ENCODE peak calls at places on chromosomes 3 and 15, in six cellular contexts. One of them, this sample, is unnamed. For H3K27me3 and H3K9me3, the result is how much of the 10 kb centered on the place peaks cover.

GRCh38 chr3:131178710-131179375 is 152.2 kb downstream of the NEK11 start:
- DNase-seq in heart right ventricle: no peak
- DNase-seq in psoas muscle: no peak
- DNase-seq in AG04450: no peak
- DNase-seq in tibial nerve: no peak
- DNase-seq in transverse colon: no peak
- DNase-seq in this sample: no peak

GRCh38 chr3:27746838-27747237 is 24.7 kb upstream of the EOMES start:
- DNase-seq in heart right ventricle: no peak
- DNase-seq in psoas muscle: no peak
- DNase-seq in AG04450: no peak
- DNase-seq in tibial nerve: no peak
- DNase-seq in transverse colon: no peak
- DNase-seq in this sample: no peak

GRCh38 chr3:63344676-63345075 is 66.6 kb downstream of the SYNPR start:
- DNase-seq in heart right ventricle: no peak
- DNase-seq in psoas muscle: no peak
- DNase-seq in AG04450: no peak
- DNase-seq in tibial nerve: no peak
- DNase-seq in transverse colon: no peak
- DNase-seq in this sample: no peak

GRCh38 chr15:95498956-95499355 is 831.5 kb upstream of the NR2F2 start:
- DNase-seq in heart right ventricle: no peak
- DNase-seq in psoas muscle: no peak
- DNase-seq in AG04450: no peak
- DNase-seq in tibial nerve: no peak
- DNase-seq in transverse colon: no peak
- DNase-seq in this sample: no peak

GRCh38 chr3:177906573-177907229 is 629.5 kb upstream of the KCNMB2 start:
- DNase-seq in heart right ventricle: no peak
- DNase-seq in psoas muscle: no peak
- DNase-seq in AG04450: no peak
- DNase-seq in tibial nerve: no peak
- DNase-seq in transverse colon: no peak
- DNase-seq in this sample: no peak

GRCh38 chr3:24495334-24495994 is 814 bp upstream of the THRB start:
- DNase-seq in heart right ventricle: peak
- DNase-seq in psoas muscle: peak
- DNase-seq in AG04450: no peak
- DNase-seq in tibial nerve: peak
- DNase-seq in transverse colon: peak
- DNase-seq in this sample: no peak

GRCh38 chr15:38554354-38554753 is 10.3 kb downstream of the RASGRP1 start:
- DNase-seq in heart right ventricle: no peak
- DNase-seq in psoas muscle: no peak
- DNase-seq in AG04450: peak
- DNase-seq in tibial nerve: no peak
- DNase-seq in transverse colon: no peak
- DNase-seq in this sample: no peak

GRCh38 chr15:73904026-73904815 is 22.0 kb upstream of the LOXL1 start:
- DNase-seq in heart right ventricle: no peak
- DNase-seq in psoas muscle: no peak
- DNase-seq in AG04450: no peak
- DNase-seq in tibial nerve: no peak
- DNase-seq in transverse colon: no peak
- DNase-seq in this sample: no peak

GRCh38 chr15:101228313-101228712 is 23.5 kb downstream of the CHSY1 start:
- DNase-seq in heart right ventricle: no peak
- DNase-seq in psoas muscle: no peak
- DNase-seq in AG04450: no peak
- DNase-seq in tibial nerve: no peak
- DNase-seq in transverse colon: no peak
- DNase-seq in this sample: no peak

GRCh38 chr3:129507181-129507831 is 21.1 kb upstream of the RHO start:
- DNase-seq in heart right ventricle: peak
- DNase-seq in psoas muscle: no peak
- DNase-seq in AG04450: no peak
- DNase-seq in tibial nerve: no peak
- DNase-seq in transverse colon: no peak
- DNase-seq in this sample: no peak

GRCh38 chr3:182879031-182879611 is 85.8 kb downstream of the ATP11B start:
- DNase-seq in heart right ventricle: no peak
- DNase-seq in psoas muscle: no peak
- DNase-seq in AG04450: no peak
- DNase-seq in tibial nerve: no peak
- DNase-seq in transverse colon: no peak
- DNase-seq in this sample: no peak

DNA sequence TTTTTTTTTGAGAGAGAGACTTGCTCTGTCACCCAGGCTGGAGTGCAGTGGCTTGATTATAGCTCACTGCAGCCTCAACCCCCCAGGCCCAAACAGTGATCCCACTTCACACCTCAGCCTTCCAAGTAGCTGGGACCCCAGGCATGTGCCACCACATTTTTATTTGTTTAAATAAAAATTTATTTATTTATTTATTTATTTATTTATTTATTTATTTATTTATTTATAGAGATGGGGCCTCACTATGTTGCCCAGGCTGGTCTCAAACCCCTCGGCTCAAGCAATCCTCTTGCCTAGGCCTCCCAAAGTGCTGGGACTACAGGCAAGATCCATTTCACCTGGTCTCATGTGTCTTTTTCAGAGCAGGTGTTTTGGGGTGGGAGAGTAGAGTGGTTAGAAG is 15.5 kb downstream of the CAPN3 start:
- DNase-seq in heart right ventricle: no peak
- DNase-seq in psoas muscle: no peak
- DNase-seq in AG04450: no peak
- DNase-seq in tibial nerve: no peak
- DNase-seq in transverse colon: no peak
- DNase-seq in this sample: no peak
- H3K27me3 ChIP-seq in heart right ventricle: under half
- H3K27me3 ChIP-seq in psoas muscle: under half
- H3K27me3 ChIP-seq in AG04450: under half
- H3K27me3 ChIP-seq in tibial nerve: under half
- H3K27me3 ChIP-seq in transverse colon: under half
- H3K27me3 ChIP-seq in this sample: under half

GRCh38 chr15:86505951-86506350 is 426.3 kb downstream of the AGBL1 start:
- DNase-seq in heart right ventricle: no peak
- DNase-seq in psoas muscle: no peak
- DNase-seq in AG04450: no peak
- DNase-seq in tibial nerve: no peak
- DNase-seq in transverse colon: no peak
- DNase-seq in this sample: no peak
- H3K9me3 ChIP-seq in heart right ventricle: under half
- H3K9me3 ChIP-seq in psoas muscle: under half
- H3K9me3 ChIP-seq in AG04450: under half
- H3K9me3 ChIP-seq in tibial nerve: under half
- H3K9me3 ChIP-seq in transverse colon: under half
- H3K9me3 ChIP-seq in this sample: under half

DNA sequence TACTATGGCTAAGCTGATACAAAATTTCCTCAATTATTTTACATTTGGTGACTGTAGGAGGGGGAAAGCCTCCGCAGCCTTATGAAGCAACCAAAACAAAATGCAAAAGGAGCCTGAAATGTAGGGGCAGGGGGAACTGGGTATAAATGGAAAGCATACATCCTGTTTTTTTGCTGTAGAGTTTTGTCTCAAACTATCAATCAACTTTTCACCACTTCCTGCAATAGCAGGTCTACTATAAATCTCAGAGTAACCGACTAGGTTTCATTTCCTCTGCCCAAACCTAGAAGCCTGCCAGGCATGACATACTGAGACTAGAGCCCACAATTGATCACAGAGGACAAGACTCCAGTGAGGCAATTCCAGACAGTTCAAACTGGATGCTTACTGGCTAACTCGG is 91.3 kb downstream of the SHQ1 start:
- DNase-seq in heart right ventricle: no peak
- DNase-seq in psoas muscle: no peak
- DNase-seq in AG04450: no peak
- DNase-seq in tibial nerve: no peak
- DNase-seq in transverse colon: no peak
- DNase-seq in this sample: no peak
- H3K4me3 ChIP-seq in heart right ventricle: no peak
- H3K4me3 ChIP-seq in psoas muscle: no peak
- H3K4me3 ChIP-seq in AG04450: no peak
- H3K4me3 ChIP-seq in tibial nerve: no peak
- H3K4me3 ChIP-seq in transverse colon: no peak
- H3K4me3 ChIP-seq in this sample: no peak

GRCh38 chr3:127457746-127458145 is 132.8 kb downstream of the TPRA1 start:
- DNase-seq in heart right ventricle: no peak
- DNase-seq in psoas muscle: no peak
- DNase-seq in AG04450: no peak
- DNase-seq in tibial nerve: no peak
- DNase-seq in transverse colon: no peak
- DNase-seq in this sample: no peak
- H3K27me3 ChIP-seq in heart right ventricle: half or more
- H3K27me3 ChIP-seq in psoas muscle: under half
- H3K27me3 ChIP-seq in AG04450: under half
- H3K27me3 ChIP-seq in tibial nerve: under half
- H3K27me3 ChIP-seq in transverse colon: half or more
- H3K27me3 ChIP-seq in this sample: under half

DNA sequence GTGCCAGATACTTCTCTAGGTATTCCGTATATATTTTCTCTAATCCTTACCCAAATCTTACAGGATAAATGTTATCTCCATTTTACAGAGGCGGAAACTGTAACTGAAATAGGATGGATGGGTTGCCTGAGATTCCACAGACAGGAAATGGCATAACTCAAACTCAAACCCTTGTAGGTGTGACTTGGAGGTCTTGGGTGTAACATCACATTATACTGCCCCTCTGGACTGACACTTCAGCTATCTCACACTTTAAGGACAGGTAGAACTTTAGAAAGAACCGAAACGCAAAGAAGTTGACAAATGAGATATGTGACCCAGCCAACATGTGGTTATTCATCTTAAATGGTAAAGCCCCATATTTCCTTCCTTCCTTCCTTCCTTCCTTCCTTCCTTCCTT is 122.1 kb downstream of the PDCD6IP start:
- DNase-seq in heart right ventricle: no peak
- DNase-seq in psoas muscle: no peak
- DNase-seq in AG04450: no peak
- DNase-seq in tibial nerve: no peak
- DNase-seq in transverse colon: no peak
- DNase-seq in this sample: no peak
- H3K9me3 ChIP-seq in heart right ventricle: under half
- H3K9me3 ChIP-seq in psoas muscle: under half
- H3K9me3 ChIP-seq in AG04450: under half
- H3K9me3 ChIP-seq in tibial nerve: under half
- H3K9me3 ChIP-seq in transverse colon: under half
- H3K9me3 ChIP-seq in this sample: under half

DNA sequence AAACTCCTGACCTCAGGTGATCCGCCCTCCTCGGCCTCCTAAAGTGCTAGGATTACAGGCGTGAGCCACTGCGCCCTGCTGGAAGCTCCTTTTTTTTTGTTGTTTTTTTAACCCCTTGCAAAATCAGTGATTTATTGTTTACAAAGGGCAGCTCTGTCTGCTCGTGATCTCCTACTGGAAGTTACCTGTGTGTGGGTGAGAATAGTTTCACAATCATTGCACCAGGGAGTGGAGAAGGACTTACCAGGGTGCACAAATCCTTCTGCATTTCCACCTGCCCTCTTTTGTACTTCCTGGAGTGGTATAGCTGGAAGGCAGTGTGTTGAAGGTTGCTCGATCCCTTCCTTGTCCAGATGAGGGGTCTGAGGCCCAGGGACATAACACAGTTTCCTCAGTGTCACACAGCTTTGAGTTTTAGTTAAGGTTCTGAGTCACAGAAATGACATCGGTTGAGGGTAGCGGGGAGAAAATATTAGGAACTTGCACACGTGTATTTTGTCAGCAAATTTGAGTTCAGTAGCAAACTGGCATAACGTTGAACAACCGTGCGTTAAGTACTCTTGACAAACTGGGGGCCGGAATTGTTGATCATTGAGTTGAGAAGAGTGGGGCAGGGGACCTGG is 11.3 kb upstream of the TRAK1 start:
- DNase-seq in heart right ventricle: no peak
- DNase-seq in psoas muscle: no peak
- DNase-seq in AG04450: no peak
- DNase-seq in tibial nerve: no peak
- DNase-seq in transverse colon: peak
- DNase-seq in this sample: no peak
- H3K4me3 ChIP-seq in heart right ventricle: no peak
- H3K4me3 ChIP-seq in psoas muscle: no peak
- H3K4me3 ChIP-seq in AG04450: no peak
- H3K4me3 ChIP-seq in tibial nerve: no peak
- H3K4me3 ChIP-seq in transverse colon: no peak
- H3K4me3 ChIP-seq in this sample: no peak

GRCh38 chr3:13073976-13074375 is 747 bp upstream of the IQSEC1 start:
- DNase-seq in heart right ventricle: no peak
- DNase-seq in psoas muscle: no peak
- DNase-seq in AG04450: no peak
- DNase-seq in tibial nerve: no peak
- DNase-seq in transverse colon: no peak
- DNase-seq in this sample: no peak

GRCh38 chr3:13077431-13078157 is 4.4 kb upstream of the IQSEC1 start:
- DNase-seq in heart right ventricle: peak
- DNase-seq in psoas muscle: peak
- DNase-seq in AG04450: no peak
- DNase-seq in tibial nerve: no peak
- DNase-seq in transverse colon: no peak
- DNase-seq in this sample: peak

GRCh38 chr3:13075318-13075717 is 2.1 kb upstream of the IQSEC1 start:
- DNase-seq in heart right ventricle: no peak
- DNase-seq in psoas muscle: no peak
- DNase-seq in AG04450: no peak
- DNase-seq in tibial nerve: no peak
- DNase-seq in transverse colon: no peak
- DNase-seq in this sample: no peak

GRCh38 chr3:13078158-13078905 is 5.1 kb upstream of the IQSEC1 start:
- DNase-seq in heart right ventricle: no peak
- DNase-seq in psoas muscle: no peak
- DNase-seq in AG04450: no peak
- DNase-seq in tibial nerve: no peak
- DNase-seq in transverse colon: no peak
- DNase-seq in this sample: no peak

DNA sequence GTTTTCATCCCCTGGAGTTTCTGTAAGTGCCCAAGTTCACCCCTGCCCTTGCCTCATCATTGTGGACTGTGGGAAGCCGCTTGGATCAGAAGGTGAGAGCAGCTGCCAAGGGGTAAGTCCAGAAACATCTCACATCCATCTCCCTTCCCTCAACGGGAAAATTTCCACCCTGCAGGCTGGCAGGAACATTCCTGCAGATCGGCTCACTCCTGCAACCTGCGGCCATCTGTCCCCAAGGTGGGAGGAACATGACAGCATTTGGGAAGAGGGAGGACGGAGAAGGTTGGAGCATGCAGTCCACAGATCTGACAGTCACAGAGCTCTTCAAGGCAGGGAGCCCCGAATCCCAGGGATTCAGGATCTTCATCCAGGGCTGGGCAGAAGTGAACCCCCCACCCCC is 3.0 kb upstream of the IQSEC1 start:
- DNase-seq in heart right ventricle: no peak
- DNase-seq in psoas muscle: no peak
- DNase-seq in AG04450: no peak
- DNase-seq in tibial nerve: no peak
- DNase-seq in transverse colon: no peak
- DNase-seq in this sample: no peak
- H3K27me3 ChIP-seq in heart right ventricle: under half
- H3K27me3 ChIP-seq in psoas muscle: under half
- H3K27me3 ChIP-seq in AG04450: half or more
- H3K27me3 ChIP-seq in tibial nerve: under half
- H3K27me3 ChIP-seq in transverse colon: under half
- H3K27me3 ChIP-seq in this sample: under half

DNA sequence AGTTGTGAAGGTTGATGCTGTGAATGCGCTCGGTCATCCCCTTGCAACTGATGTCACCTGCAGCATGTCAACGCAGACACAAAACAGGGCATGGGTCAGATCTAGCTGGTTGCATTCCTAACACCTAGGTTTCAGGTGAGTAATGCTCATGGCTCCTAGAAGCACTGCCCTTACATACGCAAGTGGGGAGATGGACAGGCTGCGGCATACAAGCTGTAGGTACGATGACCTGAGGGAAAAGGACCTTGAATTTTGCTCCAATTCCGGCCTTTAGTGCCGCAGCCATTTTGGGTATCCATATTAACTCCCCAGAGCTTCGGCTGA is 58.0 kb downstream of the TIGIT start:
- DNase-seq in heart right ventricle: no peak
- DNase-seq in psoas muscle: no peak
- DNase-seq in AG04450: no peak
- DNase-seq in tibial nerve: no peak
- DNase-seq in transverse colon: no peak
- DNase-seq in this sample: no peak
- H3K9me3 ChIP-seq in heart right ventricle: under half
- H3K9me3 ChIP-seq in psoas muscle: under half
- H3K9me3 ChIP-seq in AG04450: under half
- H3K9me3 ChIP-seq in tibial nerve: under half
- H3K9me3 ChIP-seq in transverse colon: under half
- H3K9me3 ChIP-seq in this sample: under half